ENCODE peak calls at places on chromosomes 13 and 19, in four cellular contexts. One of them, this sample, is unnamed.

GRCh38 chr13:28055362-28055761 is 45.0 kb downstream of the FLT3 start:
- DNase-seq in iris pigment epithelial cell: no peak
- DNase-seq in C1 segment of cervical spinal cord: no peak
- DNase-seq in GF-D8: peak
- DNase-seq in this sample: no peak

GRCh38 chr13:39803156-39803555 is 147.7 kb downstream of the COG6 start:
- DNase-seq in iris pigment epithelial cell: no peak
- DNase-seq in C1 segment of cervical spinal cord: no peak
- DNase-seq in GF-D8: no peak
- DNase-seq in this sample: no peak

GRCh38 chr13:74039154-74039553 is 95.0 kb downstream of the KLF12 start:
- DNase-seq in iris pigment epithelial cell: no peak
- DNase-seq in C1 segment of cervical spinal cord: no peak
- DNase-seq in GF-D8: no peak
- DNase-seq in this sample: no peak

GRCh38 chr19:10812902-10813404 is 23.1 kb downstream of the TMED1 start:
- DNase-seq in iris pigment epithelial cell: peak
- DNase-seq in C1 segment of cervical spinal cord: no peak
- DNase-seq in GF-D8: peak
- DNase-seq in this sample: no peak

GRCh38 chr13:86201477-86201876 is 402.3 kb upstream of the SLITRK6 start:
- DNase-seq in iris pigment epithelial cell: no peak
- DNase-seq in C1 segment of cervical spinal cord: no peak
- DNase-seq in GF-D8: no peak
- DNase-seq in this sample: no peak

GRCh38 chr19:6450166-6450565 is 9.4 kb downstream of the SLC25A23 start:
- DNase-seq in iris pigment epithelial cell: no peak
- DNase-seq in C1 segment of cervical spinal cord: no peak
- DNase-seq in GF-D8: no peak
- DNase-seq in this sample: no peak

GRCh38 chr19:40223135-40223822 is 3.2 kb downstream of the CCNP start:
- DNase-seq in iris pigment epithelial cell: no peak
- DNase-seq in C1 segment of cervical spinal cord: no peak
- DNase-seq in GF-D8: no peak
- DNase-seq in this sample: no peak

GRCh38 chr13:97434417-97435296 is 688 bp downstream of the RAP2A start:
- DNase-seq in iris pigment epithelial cell: peak
- DNase-seq in C1 segment of cervical spinal cord: no peak
- DNase-seq in GF-D8: no peak
- DNase-seq in this sample: no peak

GRCh38 chr13:47409778-47410177 is 512.9 kb upstream of the HTR2A start:
- DNase-seq in iris pigment epithelial cell: no peak
- DNase-seq in C1 segment of cervical spinal cord: no peak
- DNase-seq in GF-D8: no peak
- DNase-seq in this sample: no peak

GRCh38 chr19:14916848-14917247 is 24.4 kb upstream of the OR7C2 start:
- DNase-seq in iris pigment epithelial cell: no peak
- DNase-seq in C1 segment of cervical spinal cord: no peak
- DNase-seq in GF-D8: no peak
- DNase-seq in this sample: no peak

GRCh38 chr13:67369895-67370660 is 139.9 kb upstream of the PCDH9 start:
- DNase-seq in iris pigment epithelial cell: peak
- DNase-seq in C1 segment of cervical spinal cord: no peak
- DNase-seq in GF-D8: no peak
- DNase-seq in this sample: no peak

GRCh38 chr13:78576266-78576665 is 27.1 kb downstream of the POU4F1 start:
- DNase-seq in iris pigment epithelial cell: no peak
- DNase-seq in C1 segment of cervical spinal cord: no peak
- DNase-seq in GF-D8: no peak
- DNase-seq in this sample: no peak

GRCh38 chr19:15583346-15583745 is 31.7 kb upstream of the CYP4F8 start:
- DNase-seq in iris pigment epithelial cell: no peak
- DNase-seq in C1 segment of cervical spinal cord: no peak
- DNase-seq in GF-D8: no peak
- DNase-seq in this sample: no peak

GRCh38 chr19:18961767-18962423 is 20.9 kb upstream of the HOMER3 start:
- DNase-seq in iris pigment epithelial cell: no peak
- DNase-seq in C1 segment of cervical spinal cord: no peak
- DNase-seq in GF-D8: no peak
- DNase-seq in this sample: no peak

GRCh38 chr13:47846886-47847285 is 154.2 kb downstream of the SUCLA2 start:
- DNase-seq in iris pigment epithelial cell: peak
- DNase-seq in C1 segment of cervical spinal cord: no peak
- DNase-seq in GF-D8: no peak
- DNase-seq in this sample: no peak

GRCh38 chr19:30784850-30785459 is 412.8 kb downstream of the ZNF536 start:
- DNase-seq in iris pigment epithelial cell: peak
- DNase-seq in C1 segment of cervical spinal cord: peak
- DNase-seq in GF-D8: no peak
- DNase-seq in this sample: no peak

GRCh38 chr19:49106648-49107135 is 7.5 kb upstream of the LIN7B start:
- DNase-seq in iris pigment epithelial cell: peak
- DNase-seq in C1 segment of cervical spinal cord: no peak
- DNase-seq in GF-D8: no peak
- DNase-seq in this sample: no peak

GRCh38 chr19:6023936-6024335 is 46.0 kb upstream of the RANBP3 start:
- DNase-seq in iris pigment epithelial cell: no peak
- DNase-seq in C1 segment of cervical spinal cord: no peak
- DNase-seq in GF-D8: no peak
- DNase-seq in this sample: no peak

GRCh38 chr13:23086951-23087350 is 93.8 kb upstream of the SGCG start:
- DNase-seq in iris pigment epithelial cell: no peak
- DNase-seq in C1 segment of cervical spinal cord: no peak
- DNase-seq in GF-D8: no peak
- DNase-seq in this sample: no peak

GRCh38 chr19:8578642-8579265 is 1.5 kb upstream of the MYO1F start:
- DNase-seq in iris pigment epithelial cell: peak
- DNase-seq in C1 segment of cervical spinal cord: peak
- DNase-seq in GF-D8: peak
- DNase-seq in this sample: no peak

GRCh38 chr19:294819-295686 is 3.9 kb upstream of the PLPP2 start:
- DNase-seq in iris pigment epithelial cell: peak
- DNase-seq in C1 segment of cervical spinal cord: no peak
- DNase-seq in GF-D8: no peak
- DNase-seq in this sample: no peak

GRCh38 chr13:111393221-111393790 is 72.9 kb downstream of the TEX29 start:
- DNase-seq in iris pigment epithelial cell: no peak
- DNase-seq in C1 segment of cervical spinal cord: no peak
- DNase-seq in GF-D8: no peak
- DNase-seq in this sample: no peak

GRCh38 chr19:48549380-48549779 is 2.6 kb upstream of the SULT2B1 start:
- DNase-seq in iris pigment epithelial cell: no peak
- DNase-seq in C1 segment of cervical spinal cord: no peak
- DNase-seq in GF-D8: no peak
- DNase-seq in this sample: no peak

GRCh38 chr19:17797397-17798201 is 2.7 kb downstream of the B3GNT3 start:
- DNase-seq in iris pigment epithelial cell: no peak
- DNase-seq in C1 segment of cervical spinal cord: no peak
- DNase-seq in GF-D8: no peak
- DNase-seq in this sample: no peak

GRCh38 chr13:74197686-74198085 is 63.5 kb upstream of the KLF12 start:
- DNase-seq in iris pigment epithelial cell: no peak
- DNase-seq in C1 segment of cervical spinal cord: no peak
- DNase-seq in GF-D8: no peak
- DNase-seq in this sample: no peak

This sample was measured in NCI-H1092.